ENCODE peak calls at places on chromosomes 13 and 19, in seven cellular contexts. One of them, this sample, is unnamed.

GRCh38 chr19:10290876-10291553 is 1.3 kb downstream of the ICAM5 start:
- DNase-seq in H54: no peak
- DNase-seq in activated naive CD4-positive, alpha-beta T cell: no peak
- DNase-seq in activated CD4-positive, CD25-positive, alpha-beta regulatory T cell treated with anti-CD3 and anti-CD28 coated beads, Interleukin-2, amount 50 U/mL, for 16 hours: no peak
- DNase-seq in HT-29: no peak
- DNase-seq in cardiac muscle cell: peak
- DNase-seq in GM23248: peak
- DNase-seq in this sample: no peak

GRCh38 chr13:38350114-38350617 is 515 bp downstream of the UFM1 start:
- DNase-seq in H54: peak
- DNase-seq in activated naive CD4-positive, alpha-beta T cell: peak
- DNase-seq in activated CD4-positive, CD25-positive, alpha-beta regulatory T cell treated with anti-CD3 and anti-CD28 coated beads, Interleukin-2, amount 50 U/mL, for 16 hours: peak
- DNase-seq in HT-29: peak
- DNase-seq in cardiac muscle cell: peak
- DNase-seq in GM23248: peak
- DNase-seq in this sample: peak

GRCh38 chr19:46931197-46931596 is 70.4 kb downstream of the ARHGAP35 start:
- DNase-seq in H54: no peak
- DNase-seq in activated naive CD4-positive, alpha-beta T cell: no peak
- DNase-seq in activated CD4-positive, CD25-positive, alpha-beta regulatory T cell treated with anti-CD3 and anti-CD28 coated beads, Interleukin-2, amount 50 U/mL, for 16 hours: no peak
- DNase-seq in HT-29: no peak
- DNase-seq in cardiac muscle cell: no peak
- DNase-seq in GM23248: no peak
- DNase-seq in this sample: no peak

GRCh38 chr13:73288596-73288995 is 229.8 kb downstream of the KLF5 start:
- DNase-seq in H54: no peak
- DNase-seq in activated naive CD4-positive, alpha-beta T cell: no peak
- DNase-seq in activated CD4-positive, CD25-positive, alpha-beta regulatory T cell treated with anti-CD3 and anti-CD28 coated beads, Interleukin-2, amount 50 U/mL, for 16 hours: no peak
- DNase-seq in HT-29: peak
- DNase-seq in cardiac muscle cell: no peak
- DNase-seq in GM23248: no peak
- DNase-seq in this sample: no peak

GRCh38 chr13:85445534-85445933 is 353.7 kb downstream of the SLITRK6 start:
- DNase-seq in H54: no peak
- DNase-seq in activated naive CD4-positive, alpha-beta T cell: no peak
- DNase-seq in activated CD4-positive, CD25-positive, alpha-beta regulatory T cell treated with anti-CD3 and anti-CD28 coated beads, Interleukin-2, amount 50 U/mL, for 16 hours: no peak
- DNase-seq in HT-29: no peak
- DNase-seq in cardiac muscle cell: no peak
- DNase-seq in GM23248: no peak
- DNase-seq in this sample: no peak

GRCh38 chr13:45967589-45967988 is 85.0 kb downstream of the ZC3H13 start:
- DNase-seq in H54: no peak
- DNase-seq in activated naive CD4-positive, alpha-beta T cell: no peak
- DNase-seq in activated CD4-positive, CD25-positive, alpha-beta regulatory T cell treated with anti-CD3 and anti-CD28 coated beads, Interleukin-2, amount 50 U/mL, for 16 hours: no peak
- DNase-seq in HT-29: no peak
- DNase-seq in cardiac muscle cell: no peak
- DNase-seq in GM23248: no peak
- DNase-seq in this sample: no peak

GRCh38 chr19:29420065-29420464 is 105.7 kb upstream of the VSTM2B start:
- DNase-seq in H54: no peak
- DNase-seq in activated naive CD4-positive, alpha-beta T cell: no peak
- DNase-seq in activated CD4-positive, CD25-positive, alpha-beta regulatory T cell treated with anti-CD3 and anti-CD28 coated beads, Interleukin-2, amount 50 U/mL, for 16 hours: no peak
- DNase-seq in HT-29: no peak
- DNase-seq in cardiac muscle cell: no peak
- DNase-seq in GM23248: no peak
- DNase-seq in this sample: no peak

GRCh38 chr19:35318679-35319448 is 10.1 kb upstream of the CD22 start:
- DNase-seq in H54: peak
- DNase-seq in activated naive CD4-positive, alpha-beta T cell: no peak
- DNase-seq in activated CD4-positive, CD25-positive, alpha-beta regulatory T cell treated with anti-CD3 and anti-CD28 coated beads, Interleukin-2, amount 50 U/mL, for 16 hours: no peak
- DNase-seq in HT-29: peak
- DNase-seq in cardiac muscle cell: peak
- DNase-seq in GM23248: peak
- DNase-seq in this sample: peak

GRCh38 chr13:45695198-45695730 is 6.9 kb upstream of the CBY2 start:
- DNase-seq in H54: no peak
- DNase-seq in activated naive CD4-positive, alpha-beta T cell: no peak
- DNase-seq in activated CD4-positive, CD25-positive, alpha-beta regulatory T cell treated with anti-CD3 and anti-CD28 coated beads, Interleukin-2, amount 50 U/mL, for 16 hours: no peak
- DNase-seq in HT-29: no peak
- DNase-seq in cardiac muscle cell: peak
- DNase-seq in GM23248: peak
- DNase-seq in this sample: no peak

GRCh38 chr13:50684366-50684765 is 159.1 kb downstream of the DLEU7 start:
- DNase-seq in H54: no peak
- DNase-seq in activated naive CD4-positive, alpha-beta T cell: no peak
- DNase-seq in activated CD4-positive, CD25-positive, alpha-beta regulatory T cell treated with anti-CD3 and anti-CD28 coated beads, Interleukin-2, amount 50 U/mL, for 16 hours: no peak
- DNase-seq in HT-29: no peak
- DNase-seq in cardiac muscle cell: no peak
- DNase-seq in GM23248: no peak
- DNase-seq in this sample: no peak

GRCh38 chr19:18118420-18119242 is 21.1 kb downstream of the MAST3 start:
- DNase-seq in H54: no peak
- DNase-seq in activated naive CD4-positive, alpha-beta T cell: no peak
- DNase-seq in activated CD4-positive, CD25-positive, alpha-beta regulatory T cell treated with anti-CD3 and anti-CD28 coated beads, Interleukin-2, amount 50 U/mL, for 16 hours: no peak
- DNase-seq in HT-29: no peak
- DNase-seq in cardiac muscle cell: no peak
- DNase-seq in GM23248: peak
- DNase-seq in this sample: no peak

GRCh38 chr19:35272122-35272715 is 3.5 kb downstream of the USF2 start:
- DNase-seq in H54: no peak
- DNase-seq in activated naive CD4-positive, alpha-beta T cell: no peak
- DNase-seq in activated CD4-positive, CD25-positive, alpha-beta regulatory T cell treated with anti-CD3 and anti-CD28 coated beads, Interleukin-2, amount 50 U/mL, for 16 hours: no peak
- DNase-seq in HT-29: no peak
- DNase-seq in cardiac muscle cell: no peak
- DNase-seq in GM23248: no peak
- DNase-seq in this sample: no peak

GRCh38 chr19:1128111-1128510 is 24.3 kb downstream of the GPX4 start:
- DNase-seq in H54: no peak
- DNase-seq in activated naive CD4-positive, alpha-beta T cell: no peak
- DNase-seq in activated CD4-positive, CD25-positive, alpha-beta regulatory T cell treated with anti-CD3 and anti-CD28 coated beads, Interleukin-2, amount 50 U/mL, for 16 hours: no peak
- DNase-seq in HT-29: no peak
- DNase-seq in cardiac muscle cell: no peak
- DNase-seq in GM23248: no peak
- DNase-seq in this sample: no peak

GRCh38 chr19:55700813-55701212 is 25.8 kb downstream of the EPN1 start:
- DNase-seq in H54: no peak
- DNase-seq in activated naive CD4-positive, alpha-beta T cell: no peak
- DNase-seq in activated CD4-positive, CD25-positive, alpha-beta regulatory T cell treated with anti-CD3 and anti-CD28 coated beads, Interleukin-2, amount 50 U/mL, for 16 hours: no peak
- DNase-seq in HT-29: no peak
- DNase-seq in cardiac muscle cell: no peak
- DNase-seq in GM23248: no peak
- DNase-seq in this sample: no peak

GRCh38 chr13:65789815-65790214 is 1440.3 kb downstream of the PCDH9 start:
- DNase-seq in H54: peak
- DNase-seq in activated naive CD4-positive, alpha-beta T cell: no peak
- DNase-seq in activated CD4-positive, CD25-positive, alpha-beta regulatory T cell treated with anti-CD3 and anti-CD28 coated beads, Interleukin-2, amount 50 U/mL, for 16 hours: no peak
- DNase-seq in HT-29: no peak
- DNase-seq in cardiac muscle cell: peak
- DNase-seq in GM23248: peak
- DNase-seq in this sample: no peak

GRCh38 chr19:9406798-9407352 is 28.5 kb downstream of the ZNF266 start:
- DNase-seq in H54: peak
- DNase-seq in activated naive CD4-positive, alpha-beta T cell: peak
- DNase-seq in activated CD4-positive, CD25-positive, alpha-beta regulatory T cell treated with anti-CD3 and anti-CD28 coated beads, Interleukin-2, amount 50 U/mL, for 16 hours: no peak
- DNase-seq in HT-29: no peak
- DNase-seq in cardiac muscle cell: peak
- DNase-seq in GM23248: peak
- DNase-seq in this sample: peak

GRCh38 chr19:342801-343421 is 1.7 kb downstream of the MIER2 start:
- DNase-seq in H54: peak
- DNase-seq in activated naive CD4-positive, alpha-beta T cell: no peak
- DNase-seq in activated CD4-positive, CD25-positive, alpha-beta regulatory T cell treated with anti-CD3 and anti-CD28 coated beads, Interleukin-2, amount 50 U/mL, for 16 hours: no peak
- DNase-seq in HT-29: peak
- DNase-seq in cardiac muscle cell: peak
- DNase-seq in GM23248: peak
- DNase-seq in this sample: peak

GRCh38 chr13:91024157-91024792 is 323.2 kb upstream of the MIR17HG start:
- DNase-seq in H54: no peak
- DNase-seq in activated naive CD4-positive, alpha-beta T cell: no peak
- DNase-seq in activated CD4-positive, CD25-positive, alpha-beta regulatory T cell treated with anti-CD3 and anti-CD28 coated beads, Interleukin-2, amount 50 U/mL, for 16 hours: no peak
- DNase-seq in HT-29: no peak
- DNase-seq in cardiac muscle cell: no peak
- DNase-seq in GM23248: no peak
- DNase-seq in this sample: no peak

GRCh38 chr13:42345367-42345766 is 73.4 kb downstream of the AKAP11 start:
- DNase-seq in H54: no peak
- DNase-seq in activated naive CD4-positive, alpha-beta T cell: no peak
- DNase-seq in activated CD4-positive, CD25-positive, alpha-beta regulatory T cell treated with anti-CD3 and anti-CD28 coated beads, Interleukin-2, amount 50 U/mL, for 16 hours: no peak
- DNase-seq in HT-29: no peak
- DNase-seq in cardiac muscle cell: no peak
- DNase-seq in GM23248: no peak
- DNase-seq in this sample: no peak

GRCh38 chr19:14405758-14406644 is 13.1 kb downstream of the DDX39A start:
- DNase-seq in H54: peak
- DNase-seq in activated naive CD4-positive, alpha-beta T cell: peak
- DNase-seq in activated CD4-positive, CD25-positive, alpha-beta regulatory T cell treated with anti-CD3 and anti-CD28 coated beads, Interleukin-2, amount 50 U/mL, for 16 hours: peak
- DNase-seq in HT-29: peak
- DNase-seq in cardiac muscle cell: peak
- DNase-seq in GM23248: peak
- DNase-seq in this sample: peak

GRCh38 chr13:57557979-57558529 is 73.5 kb upstream of the PCDH17 start:
- DNase-seq in H54: no peak
- DNase-seq in activated naive CD4-positive, alpha-beta T cell: no peak
- DNase-seq in activated CD4-positive, CD25-positive, alpha-beta regulatory T cell treated with anti-CD3 and anti-CD28 coated beads, Interleukin-2, amount 50 U/mL, for 16 hours: no peak
- DNase-seq in HT-29: peak
- DNase-seq in cardiac muscle cell: peak
- DNase-seq in GM23248: peak
- DNase-seq in this sample: no peak

GRCh38 chr13:74200081-74200480 is 65.9 kb upstream of the KLF12 start:
- DNase-seq in H54: no peak
- DNase-seq in activated naive CD4-positive, alpha-beta T cell: no peak
- DNase-seq in activated CD4-positive, CD25-positive, alpha-beta regulatory T cell treated with anti-CD3 and anti-CD28 coated beads, Interleukin-2, amount 50 U/mL, for 16 hours: no peak
- DNase-seq in HT-29: no peak
- DNase-seq in cardiac muscle cell: no peak
- DNase-seq in GM23248: peak
- DNase-seq in this sample: no peak

GRCh38 chr19:14072535-14073231 is at the start of gene MISP3:
- DNase-seq in H54: no peak
- DNase-seq in activated naive CD4-positive, alpha-beta T cell: no peak
- DNase-seq in activated CD4-positive, CD25-positive, alpha-beta regulatory T cell treated with anti-CD3 and anti-CD28 coated beads, Interleukin-2, amount 50 U/mL, for 16 hours: no peak
- DNase-seq in HT-29: peak
- DNase-seq in cardiac muscle cell: no peak
- DNase-seq in GM23248: peak
- DNase-seq in this sample: no peak

GRCh38 chr19:7083076-7083956 is 13.8 kb downstream of the ZNF557 start:
- DNase-seq in H54: no peak
- DNase-seq in activated naive CD4-positive, alpha-beta T cell: no peak
- DNase-seq in activated CD4-positive, CD25-positive, alpha-beta regulatory T cell treated with anti-CD3 and anti-CD28 coated beads, Interleukin-2, amount 50 U/mL, for 16 hours: no peak
- DNase-seq in HT-29: no peak
- DNase-seq in cardiac muscle cell: peak
- DNase-seq in GM23248: peak
- DNase-seq in this sample: no peak

GRCh38 chr13:113938246-113938645 is 35.6 kb downstream of the C13orf46 start:
- DNase-seq in H54: no peak
- DNase-seq in activated naive CD4-positive, alpha-beta T cell: no peak
- DNase-seq in activated CD4-positive, CD25-positive, alpha-beta regulatory T cell treated with anti-CD3 and anti-CD28 coated beads, Interleukin-2, amount 50 U/mL, for 16 hours: no peak
- DNase-seq in HT-29: no peak
- DNase-seq in cardiac muscle cell: peak
- DNase-seq in GM23248: no peak
- DNase-seq in this sample: no peak

GRCh38 chr13:74136089-74136658 is 2.0 kb upstream of the KLF12 start:
- DNase-seq in H54: peak
- DNase-seq in activated naive CD4-positive, alpha-beta T cell: peak
- DNase-seq in activated CD4-positive, CD25-positive, alpha-beta regulatory T cell treated with anti-CD3 and anti-CD28 coated beads, Interleukin-2, amount 50 U/mL, for 16 hours: no peak
- DNase-seq in HT-29: peak
- DNase-seq in cardiac muscle cell: peak
- DNase-seq in GM23248: peak
- DNase-seq in this sample: no peak

GRCh38 chr19:4374451-4375163 is 25.7 kb downstream of the SH3GL1 start:
- DNase-seq in H54: peak
- DNase-seq in activated naive CD4-positive, alpha-beta T cell: no peak
- DNase-seq in activated CD4-positive, CD25-positive, alpha-beta regulatory T cell treated with anti-CD3 and anti-CD28 coated beads, Interleukin-2, amount 50 U/mL, for 16 hours: no peak
- DNase-seq in HT-29: peak
- DNase-seq in cardiac muscle cell: peak
- DNase-seq in GM23248: peak
- DNase-seq in this sample: peak

GRCh38 chr13:83162493-83162892 is 719.8 kb downstream of the SLITRK1 start:
- DNase-seq in H54: no peak
- DNase-seq in activated naive CD4-positive, alpha-beta T cell: no peak
- DNase-seq in activated CD4-positive, CD25-positive, alpha-beta regulatory T cell treated with anti-CD3 and anti-CD28 coated beads, Interleukin-2, amount 50 U/mL, for 16 hours: no peak
- DNase-seq in HT-29: peak
- DNase-seq in cardiac muscle cell: peak
- DNase-seq in GM23248: no peak
- DNase-seq in this sample: no peak

GRCh38 chr19:36213793-36214387 is 575 bp downstream of the ZNF565 start:
- DNase-seq in H54: no peak
- DNase-seq in activated naive CD4-positive, alpha-beta T cell: no peak
- DNase-seq in activated CD4-positive, CD25-positive, alpha-beta regulatory T cell treated with anti-CD3 and anti-CD28 coated beads, Interleukin-2, amount 50 U/mL, for 16 hours: no peak
- DNase-seq in HT-29: no peak
- DNase-seq in cardiac muscle cell: no peak
- DNase-seq in GM23248: peak
- DNase-seq in this sample: no peak

GRCh38 chr19:56383826-56384605 is 9.3 kb downstream of the ZNF582 start:
- DNase-seq in H54: no peak
- DNase-seq in activated naive CD4-positive, alpha-beta T cell: no peak
- DNase-seq in activated CD4-positive, CD25-positive, alpha-beta regulatory T cell treated with anti-CD3 and anti-CD28 coated beads, Interleukin-2, amount 50 U/mL, for 16 hours: no peak
- DNase-seq in HT-29: no peak
- DNase-seq in cardiac muscle cell: no peak
- DNase-seq in GM23248: peak
- DNase-seq in this sample: no peak

GRCh38 chr13:112670118-112670517 is 19.7 kb upstream of the ATP11A start:
- DNase-seq in H54: no peak
- DNase-seq in activated naive CD4-positive, alpha-beta T cell: no peak
- DNase-seq in activated CD4-positive, CD25-positive, alpha-beta regulatory T cell treated with anti-CD3 and anti-CD28 coated beads, Interleukin-2, amount 50 U/mL, for 16 hours: no peak
- DNase-seq in HT-29: peak
- DNase-seq in cardiac muscle cell: no peak
- DNase-seq in GM23248: no peak
- DNase-seq in this sample: no peak

GRCh38 chr19:43439183-43440063 is 24.7 kb downstream of the TEX101 start:
- DNase-seq in H54: peak
- DNase-seq in activated naive CD4-positive, alpha-beta T cell: no peak
- DNase-seq in activated CD4-positive, CD25-positive, alpha-beta regulatory T cell treated with anti-CD3 and anti-CD28 coated beads, Interleukin-2, amount 50 U/mL, for 16 hours: peak
- DNase-seq in HT-29: no peak
- DNase-seq in cardiac muscle cell: peak
- DNase-seq in GM23248: peak
- DNase-seq in this sample: peak

GRCh38 chr19:35357867-35358573 is at the start of gene FFAR3:
- DNase-seq in H54: no peak
- DNase-seq in activated naive CD4-positive, alpha-beta T cell: no peak
- DNase-seq in activated CD4-positive, CD25-positive, alpha-beta regulatory T cell treated with anti-CD3 and anti-CD28 coated beads, Interleukin-2, amount 50 U/mL, for 16 hours: no peak
- DNase-seq in HT-29: no peak
- DNase-seq in cardiac muscle cell: peak
- DNase-seq in GM23248: peak
- DNase-seq in this sample: no peak